ENCODE peak calls at places on chromosomes 12 and 14, in eight cellular contexts. L is endodermal cell, T is psoas muscle, H is spleen, M is thoracic aorta, K is cardiac muscle cell, B is tibial artery, O is mesendoderm. S is an unnamed sample.

GRCh38 chr12:124428136-124428791 is 133.4 kb downstream of the RFLNA start:
- DNase-seq in O (no peak), L (no peak), K (no peak), B (no peak), M (no peak), T (peak; percentile 62), H (no peak), S (no peak)

GRCh38 chr14:32709072-32709471 is 229.6 kb upstream of the NPAS3 start:
- DNase-seq in L (no peak), H (no peak), T (no peak), B (peak; percentile 68), O (no peak), M (no peak), K (no peak), S (no peak)

GRCh38 chr12:58566599-58566998 is 353.7 kb downstream of the LRIG3 start:
- DNase-seq in T (no peak), B (no peak), L (no peak), K (no peak), H (no peak), M (no peak), O (no peak), S (no peak)

GRCh38 chr12:124236651-124237050 is 58.2 kb upstream of the RFLNA start:
- DNase-seq in L (no peak), O (no peak), T (no peak), B (no peak), M (no peak), H (no peak), K (no peak), S (no peak)

GRCh38 chr14:39666386-39666785 is 234.2 kb upstream of the FBXO33 start:
- DNase-seq in K (no peak), B (no peak), H (no peak), L (no peak), O (no peak), T (no peak), M (no peak), S (no peak)

GRCh38 chr14:51419685-51420084 is 179.6 kb downstream of the TMX1 start:
- DNase-seq in M (no peak), B (no peak), L (no peak), H (no peak), K (no peak), O (no peak), T (no peak), S (no peak)

GRCh38 chr14:74516451-74517155 is 23.0 kb downstream of the ISCA2 start:
- DNase-seq in K (no peak), O (peak; percentile 87), T (no peak), L (peak; percentile 87), M (no peak), B (peak; percentile 66), H (peak; percentile 75), S (no peak)

GRCh38 chr14:75487155-75487671 is 35.1 kb upstream of the BATF start:
- DNase-seq in B (no peak), O (peak; percentile 48), M (no peak), H (no peak), K (no peak), T (no peak), L (no peak), S (no peak)

GRCh38 chr14:106691601-106692291 is 1165.4 kb downstream of the TMEM121 start:
- DNase-seq in M (no peak), K (no peak), L (peak; percentile 52), O (peak; percentile 2), T (peak; percentile 12), B (no peak), H (peak; percentile 78), S (no peak)

GRCh38 chr14:100841445-100842403 is 15.8 kb downstream of the MEG3 start:
- DNase-seq in T (peak; percentile 12), M (no peak), H (peak; percentile 47), B (peak; percentile 61), O (no peak), L (no peak), K (no peak), S (no peak)

GRCh38 chr14:104924421-104925213 is at the start of gene PLD4:
- DNase-seq in B (no peak), K (no peak), O (no peak), T (no peak), M (no peak), H (peak; percentile 79), L (no peak), S (no peak)

GRCh38 chr12:7259060-7259459 is 44.8 kb upstream of the ACSM4 start:
- DNase-seq in H (no peak), L (no peak), O (no peak), B (no peak), K (no peak), T (no peak), M (no peak), S (no peak)

GRCh38 chr14:29126865-29127264 is 360.3 kb downstream of the FOXG1 start:
- DNase-seq in H (no peak), T (no peak), M (no peak), K (no peak), B (no peak), O (no peak), L (no peak), S (no peak)

GRCh38 chr12:80625901-80626300 is 81.5 kb upstream of the MYF6 start:
- DNase-seq in O (no peak), L (no peak), K (no peak), M (no peak), H (no peak), T (no peak), B (no peak), S (no peak)

GRCh38 chr14:78254911-78255431 is 84.8 kb downstream of the NRXN3 start:
- DNase-seq in H (no peak), M (no peak), K (no peak), T (no peak), B (no peak), L (no peak), O (no peak), S (no peak)

GRCh38 chr12:54935235-54935951 is 49.2 kb downstream of the TESPA1 start:
- DNase-seq in T (no peak), H (no peak), M (no peak), B (no peak), K (no peak), L (no peak), O (peak; percentile 38), S (no peak)

GRCh38 chr12:32906407-32907165 is 10.0 kb upstream of the PKP2 start:
- DNase-seq in K (no peak), L (no peak), O (no peak), T (no peak), B (no peak), H (no peak), M (no peak), S (no peak)

GRCh38 chr12:125346361-125346760 is 281.1 kb downstream of the AACS start:
- DNase-seq in K (no peak), O (peak; percentile 43), T (no peak), L (peak; percentile 58), M (no peak), B (no peak), H (no peak), S (no peak)

GRCh38 chr12:48151103-48151771 is 6.1 kb downstream of the ASB8 start:
- DNase-seq in L (peak; percentile 22), M (no peak), O (no peak), T (no peak), H (no peak), K (no peak), B (no peak), S (no peak)

GRCh38 chr12:51954465-51955361 is 3.2 kb downstream of the ACVR1B start:
- DNase-seq in K (no peak), O (no peak), M (no peak), L (peak; percentile 24), T (no peak), B (no peak), H (no peak), S (no peak)

GRCh38 chr12:51953925-51954324 is 2.4 kb downstream of the ACVR1B start:
- DNase-seq in H (no peak), M (no peak), O (no peak), L (peak; percentile 36), K (no peak), T (no peak), B (no peak), S (no peak)

GRCh38 chr12:51953011-51953568 is 1.6 kb downstream of the ACVR1B start:
- DNase-seq in B (no peak), M (no peak), O (no peak), K (no peak), H (no peak), T (no peak), L (peak; percentile 49), S (no peak)

GRCh38 chr12:51958542-51958941 is 7.0 kb downstream of the ACVR1B start:
- DNase-seq in M (no peak), O (no peak), L (peak; percentile 33), B (no peak), T (no peak), H (no peak), K (no peak), S (no peak)

DNA sequence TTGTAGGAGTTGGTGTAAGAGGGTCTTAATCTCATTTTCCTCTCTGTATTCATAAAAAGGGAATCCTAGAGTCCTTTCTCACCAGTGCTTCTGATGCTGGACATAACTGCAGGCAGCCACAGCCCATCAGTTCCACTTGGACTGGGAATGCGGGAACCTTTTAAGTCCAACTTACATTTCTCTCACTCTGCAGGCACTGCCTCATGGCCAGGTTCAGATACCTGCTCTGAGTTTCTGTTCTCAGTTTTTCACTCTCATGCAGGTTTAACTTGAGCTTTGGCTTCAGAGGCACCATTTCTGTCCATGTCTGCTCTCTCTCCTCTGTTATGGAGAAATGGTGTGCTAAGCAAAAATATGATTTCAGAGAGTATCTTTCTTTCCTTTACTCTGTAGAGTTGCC is 4.2 kb downstream of the ACVR1B start:
- DNase-seq in O (no peak), M (no peak), H (no peak), L (peak; percentile 36), T (no peak), K (no peak), B (no peak), S (no peak)
- H3K4me1 ChIP-seq in O (peaks cover 6% of the 10 kb centered on the region), M (peaks cover 44% of the 10 kb centered on the region), H (peaks cover 30% of the 10 kb centered on the region), L (no peaks in the 10 kb centered on the region), T (peaks cover 53% of the 10 kb centered on the region), K (peaks cover 43% of the 10 kb centered on the region), B (peaks cover 69% of the 10 kb centered on the region), S (no peaks in the 10 kb centered on the region)

GRCh38 chr12:50049254-50050118 is 7.9 kb upstream of the ASIC1 start:
- DNase-seq in B (no peak), M (no peak), O (no peak), H (no peak), L (no peak), K (no peak), T (no peak), S (no peak)
- H3K4me3 ChIP-seq in B (no peak overlapping the region), M (no peak overlapping the region), O (no peak overlapping the region), H (no peak overlapping the region), L (no peak overlapping the region), K (no peak overlapping the region), T (no peak overlapping the region), S (no peak overlapping the region)

GRCh38 chr12:42807251-42807650 is 217.7 kb upstream of the PRICKLE1 start:
- DNase-seq in H (no peak), K (no peak), O (peak; percentile 95), B (no peak), L (no peak), M (no peak), T (no peak), S (no peak)
- H3K27ac ChIP-seq in H (no peak overlapping the region), K (no peak overlapping the region), O (no peak overlapping the region), B (no peak overlapping the region), L (no peak overlapping the region), M (no peak overlapping the region), T (no peak overlapping the region), S (no peak overlapping the region)

DNA sequence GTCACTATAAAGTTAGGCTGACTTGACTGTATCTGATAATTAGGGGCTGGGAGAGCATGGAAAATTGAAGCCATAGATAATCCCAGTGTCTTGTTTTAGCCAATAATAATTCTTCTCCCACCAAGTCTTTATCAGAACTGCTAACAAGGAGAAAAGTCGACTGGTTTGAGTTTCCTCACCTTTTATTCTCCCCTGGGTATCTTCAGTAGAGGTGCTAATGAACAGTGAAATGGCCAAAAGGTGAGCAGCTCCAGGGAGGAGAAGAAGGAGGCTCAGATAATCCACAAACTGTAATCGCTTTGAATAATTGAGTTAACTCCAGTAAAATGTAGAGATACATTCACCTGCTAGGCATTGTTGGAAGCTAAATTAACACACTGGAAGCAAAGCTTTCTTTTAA is 72.6 kb downstream of the ETV6 start:
- DNase-seq in H (no peak), M (no peak), L (no peak), T (no peak), O (peak; percentile 95), B (no peak), K (no peak), S (no peak)
- H3K4me1 ChIP-seq in H (peaks cover 25% of the 10 kb centered on the region), M (peaks cover 73% of the 10 kb centered on the region), L (peaks cover 37% of the 10 kb centered on the region), T (peaks cover 42% of the 10 kb centered on the region), O (peaks cover 27% of the 10 kb centered on the region), B (peaks cover 86% of the 10 kb centered on the region), K (peaks cover 64% of the 10 kb centered on the region), S (peaks cover 2% of the 10 kb centered on the region)